ENCODE peak calls at places on chromosomes 5 and 9, in four cellular contexts. H is mesendoderm, J is neuronal stem cell, W is IMR-90. L is an unnamed sample.

GRCh38 chr5:69415584-69415958 is 655 bp downstream of the MARVELD2 start:
- DNase-seq in H (peak; percentile 53), J (peak; percentile 6), W (no peak), L (peak; percentile 56)

GRCh38 chr9:134738869-134739659 is 97.5 kb downstream of the COL5A1 start:
- DNase-seq in H (peak; percentile 67), J (peak; percentile 66), W (peak; percentile 49), L (peak; percentile 37)

GRCh38 chr5:165397521-165397920 is 1892.1 kb downstream of the MAT2B start:
- DNase-seq in H (no peak), J (no peak), W (no peak), L (no peak)

GRCh38 chr5:134215757-134216156 is 10.1 kb downstream of the PPP2CA start:
- DNase-seq in H (no peak), J (no peak), W (no peak), L (no peak)

GRCh38 chr9:124674651-124675050 is 96.5 kb downstream of the NR6A1 start:
- DNase-seq in H (no peak), J (no peak), W (no peak), L (no peak)

GRCh38 chr5:173743641-173744343 is 127.3 kb upstream of the BOD1 start:
- DNase-seq in H (no peak), J (no peak), W (no peak), L (no peak)

GRCh38 chr9:133137451-133138231 is 16.6 kb upstream of the RALGDS start:
- DNase-seq in H (no peak), J (no peak), W (no peak), L (no peak)

GRCh38 chr5:4868140-4868735 is 271.9 kb upstream of the ADAMTS16 start:
- DNase-seq in H (peak; percentile 67), J (peak; percentile 52), W (no peak), L (peak; percentile 80)

GRCh38 chr5:161064800-161065199 is 212.8 kb upstream of the ATP10B start:
- DNase-seq in H (peak; percentile 61), J (no peak), W (no peak), L (no peak)

GRCh38 chr5:60102961-60103683 is 209.6 kb upstream of the PDE4D start:
- DNase-seq in H (peak; percentile 1), J (no peak), W (no peak), L (no peak)

GRCh38 chr5:146047396-146047795 is 58.0 kb downstream of the PLAC8L1 start:
- DNase-seq in H (no peak), J (no peak), W (no peak), L (no peak)

GRCh38 chr9:3247211-3247610 is 278.6 kb downstream of the RFX3 start:
- DNase-seq in H (no peak), J (no peak), W (no peak), L (no peak)

GRCh38 chr9:127796225-127796813 is 6.4 kb upstream of the FPGS start:
- DNase-seq in H (no peak), J (no peak), W (peak; percentile 38), L (no peak)

GRCh38 chr9:130286781-130287428 is 21.3 kb downstream of the HMCN2 start:
- DNase-seq in H (no peak), J (no peak), W (no peak), L (no peak)

GRCh38 chr5:76483433-76483832 is 80.3 kb downstream of the IQGAP2 start:
- DNase-seq in H (peak; percentile 61), J (no peak), W (no peak), L (no peak)

GRCh38 chr5:132480546-132481242 is 9.9 kb downstream of the IRF1 start:
- DNase-seq in H (no peak), J (no peak), W (no peak), L (no peak)

GRCh38 chr9:92723299-92723625 is 41.4 kb downstream of the BICD2 start:
- DNase-seq in H (no peak), J (no peak), W (peak; percentile 71), L (peak; percentile 86)

GRCh38 chr5:110007101-110007500 is 317.4 kb downstream of the MAN2A1 start:
- DNase-seq in H (no peak), J (no peak), W (no peak), L (no peak)
- H3K4ac ChIP-seq in H (no peak overlapping the region), J (no peak overlapping the region), W (no peak overlapping the region), L (no peak overlapping the region)

GRCh38 chr9:115114541-115114940 is 3.4 kb downstream of the TNC start:
- DNase-seq in H (no peak), J (no peak), W (no peak), L (no peak)
- H3K9ac ChIP-seq in H (peak overlapping the region; percentile 4), J (no peak overlapping the region), W (no peak overlapping the region), L (no peak overlapping the region)

DNA sequence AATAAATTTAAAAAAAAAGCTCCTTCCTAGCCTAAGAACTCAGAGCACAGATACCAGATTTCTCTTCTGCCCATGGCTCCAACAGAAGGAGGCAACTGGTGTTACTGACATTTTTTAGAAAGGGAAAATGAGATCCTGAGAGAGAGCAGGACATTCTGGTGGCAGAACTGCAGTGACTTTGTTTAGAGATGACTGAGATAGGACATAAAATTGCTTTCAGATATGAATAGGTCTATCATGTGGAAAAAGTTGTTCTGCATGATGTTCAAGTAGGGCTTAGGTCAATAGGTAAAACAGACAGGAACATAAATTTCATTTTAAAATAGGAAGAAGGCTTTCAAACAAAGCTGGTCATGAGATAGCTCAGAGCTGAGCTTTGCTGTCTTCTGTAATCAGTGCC is 49.6 kb downstream of the NIPAL4 start:
- DNase-seq in H (no peak), J (no peak), W (no peak), L (no peak)
- H3K36me3 ChIP-seq in H (peaks cover 47% of the 10 kb centered on the region), J (peaks cover 15% of the 10 kb centered on the region), W (peaks cover 22% of the 10 kb centered on the region), L (peaks cover 66% of the 10 kb centered on the region)

DNA sequence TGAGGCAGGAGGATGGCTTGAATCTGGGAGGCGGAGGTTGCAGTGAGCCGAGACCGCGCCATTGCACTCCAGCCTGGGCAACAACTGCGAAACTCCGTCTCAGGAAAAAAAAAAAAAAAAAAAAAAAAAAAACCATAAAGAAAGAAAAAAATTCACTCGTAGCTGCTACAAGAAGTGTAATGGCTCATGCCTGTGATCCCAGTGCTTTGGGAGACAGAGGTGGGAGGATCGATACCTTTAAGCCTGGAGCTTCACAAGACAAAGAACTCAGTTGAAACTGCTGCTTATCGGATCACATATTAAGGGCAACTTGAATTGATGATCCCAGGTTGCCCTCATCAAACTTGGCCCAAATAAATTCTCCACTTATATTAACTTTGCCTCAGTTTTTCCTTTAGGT is 1.0 kb upstream of the ZCCHC7 start:
- DNase-seq in H (no peak), J (no peak), W (no peak), L (no peak)
- H3K4ac ChIP-seq in H (peak overlapping the region; percentile 65), J (no peak overlapping the region), W (peak overlapping the region; percentile 98), L (no peak overlapping the region)

GRCh38 chr5:39476466-39477215 is 51.9 kb upstream of the DAB2 start:
- DNase-seq in H (peak; percentile 9), J (no peak), W (peak; percentile 86), L (peak; percentile 23)
- H3K9ac ChIP-seq in H (no peak overlapping the region), J (no peak overlapping the region), W (peak overlapping the region; percentile 15), L (no peak overlapping the region)

GRCh38 chr9:33257276-33257675 is 7.2 kb downstream of the BAG1 start:
- DNase-seq in H (no peak), J (no peak), W (no peak), L (no peak)
- H3K36me3 ChIP-seq in H (peaks cover 21% of the 10 kb centered on the region), J (peaks cover 46% of the 10 kb centered on the region), W (peaks cover 56% of the 10 kb centered on the region), L (peaks cover 17% of the 10 kb centered on the region)

GRCh38 chr5:43007246-43007910 is 32.7 kb downstream of the ANXA2R start:
- DNase-seq in H (peak; percentile 94), J (peak; percentile 82), W (peak; percentile 91), L (peak; percentile 93)
- H3K4ac ChIP-seq in H (peak overlapping the region; percentile 94), J (no peak overlapping the region), W (peak overlapping the region; percentile 100), L (no peak overlapping the region)

GRCh38 chr5:151132959-151133358 is 24.6 kb downstream of the ANXA6 start:
- DNase-seq in H (no peak), J (no peak), W (no peak), L (no peak)
- H3K9ac ChIP-seq in H (no peak overlapping the region), J (no peak overlapping the region), W (no peak overlapping the region), L (no peak overlapping the region)

GRCh38 chr5:168207450-168208029 is 83.9 kb upstream of the WWC1 start:
- DNase-seq in H (no peak), J (peak; percentile 9), W (no peak), L (no peak)
- H3K36me3 ChIP-seq in H (no peaks in the 10 kb centered on the region), J (no peaks in the 10 kb centered on the region), W (no peaks in the 10 kb centered on the region), L (no peaks in the 10 kb centered on the region)

L was measured in trophoblast cell.